ENCODE peak calls at places on chromosomes 7 and 10, in eight cellular contexts. O, E, M, W, V, B, Y and T are unnamed samples.
A peak's percentile ranks its signal among the peaks of the same experiment; 100 is the strongest.

GRCh38 chr10:7111574-7111973 is 299.3 kb downstream of the SFMBT2 start:
- DNase-seq in Y (no peak), W (no peak), O (no peak), B (peak; percentile 85), E (no peak), V (no peak), M (no peak), T (no peak)

GRCh38 chr7:158353606-158354570 is 233.7 kb downstream of the PTPRN2 start:
- DNase-seq in O (peak; percentile 19), B (no peak), E (no peak), Y (no peak), M (peak; percentile 19), W (no peak), V (peak; percentile 14), T (no peak)

GRCh38 chr10:45515630-45516029 is 141.6 kb downstream of the ALOX5 start:
- DNase-seq in V (no peak), O (no peak), W (no peak), B (no peak), E (no peak), Y (no peak), M (no peak), T (no peak)

GRCh38 chr10:2831509-2831908 is 235.8 kb upstream of the PFKP start:
- DNase-seq in V (no peak), M (no peak), Y (no peak), B (no peak), O (no peak), E (no peak), W (no peak), T (no peak)

GRCh38 chr10:52279546-52279945 is 34.5 kb upstream of the DKK1 start:
- DNase-seq in Y (no peak), V (no peak), B (no peak), O (no peak), M (no peak), W (no peak), E (no peak), T (no peak)

GRCh38 chr7:72345208-72345727 is 66.9 kb downstream of the CALN1 start:
- DNase-seq in M (no peak), V (no peak), B (no peak), Y (no peak), W (no peak), O (no peak), E (no peak), T (no peak)

GRCh38 chr7:80858141-80858903 is 60.5 kb downstream of the SEMA3C start:
- DNase-seq in W (no peak), Y (no peak), O (no peak), E (no peak), B (peak; percentile 74), V (no peak), M (no peak), T (no peak)

GRCh38 chr7:90692396-90692795 is 96.3 kb downstream of the CDK14 start:
- DNase-seq in V (no peak), O (no peak), Y (no peak), M (no peak), E (no peak), B (peak; percentile 63), W (no peak), T (no peak)

GRCh38 chr7:93569189-93569588 is 5.3 kb downstream of the CALCR start:
- DNase-seq in E (no peak), O (no peak), M (no peak), W (no peak), V (no peak), B (no peak), Y (no peak), T (no peak)

GRCh38 chr7:151680810-151681209 is 161.1 kb upstream of the RHEB start:
- DNase-seq in M (no peak), O (peak; percentile 43), B (peak; percentile 74), W (no peak), E (no peak), V (peak; percentile 84), Y (peak; percentile 46), T (no peak)

GRCh38 chr7:595621-596010 is 76.0 kb upstream of the PDGFA start:
- DNase-seq in E (peak; percentile 4), Y (no peak), B (no peak), W (no peak), M (no peak), O (no peak), V (no peak), T (peak; percentile 41)

GRCh38 chr10:81018898-81019890 is 481.5 kb downstream of the SH2D4B start:
- DNase-seq in B (peak; percentile 19), O (no peak), E (no peak), V (no peak), Y (no peak), M (no peak), W (peak; percentile 20), T (no peak)

GRCh38 chr10:21403256-21404015 is 122.0 kb downstream of the SKIDA1 start:
- DNase-seq in O (no peak), M (no peak), W (no peak), Y (no peak), B (no peak), E (no peak), V (no peak), T (no peak)

GRCh38 chr10:97411411-97411810 is 10.3 kb upstream of the RRP12 start:
- DNase-seq in W (no peak), Y (no peak), O (no peak), V (no peak), B (peak; percentile 37), E (no peak), M (no peak), T (no peak)

DNA sequence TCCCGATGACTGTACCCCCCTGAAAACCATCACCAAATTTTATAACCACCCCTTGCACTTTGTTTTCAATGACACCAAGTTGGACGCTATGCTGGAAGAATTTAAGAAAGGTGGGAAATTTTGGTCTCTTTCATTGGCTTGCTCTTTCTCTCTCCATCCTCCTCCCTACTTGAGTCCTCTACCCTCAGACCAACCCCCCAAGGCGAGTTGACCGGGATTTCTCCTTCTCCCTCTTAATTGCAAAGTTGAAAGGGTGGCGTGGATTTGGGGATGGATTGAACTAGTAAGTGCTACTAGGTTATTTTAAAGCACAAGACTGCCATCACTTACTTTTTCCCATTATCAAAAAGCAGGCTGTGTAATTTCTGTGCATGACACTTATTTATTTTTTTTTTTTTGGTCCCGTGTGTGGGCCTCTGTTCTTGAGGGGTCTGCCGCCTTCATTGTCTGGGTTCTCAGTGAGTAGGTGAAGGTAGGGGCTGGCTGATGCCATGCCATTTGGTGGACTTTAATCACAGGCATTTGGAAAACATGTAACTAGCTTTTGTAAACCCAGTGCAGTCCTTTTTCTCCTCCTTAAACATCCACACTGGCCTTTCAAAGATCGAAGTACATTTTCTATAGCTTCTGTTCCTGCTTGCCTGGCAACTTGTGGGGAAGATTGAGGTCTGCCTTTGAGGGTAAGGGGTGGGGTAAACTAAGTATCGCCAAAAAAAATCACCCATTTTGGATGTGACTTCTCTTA is 2.1 kb downstream of the CNNM2 start:
- DNase-seq in O (no peak), B (no peak), Y (no peak), M (no peak), V (no peak), W (no peak), E (no peak), T (no peak)
- TF ChIP-seq POLR2A in O (no peak), B (no peak), Y (no peak), M (no peak), V (no peak), W (no peak), E (no peak), T (no peak)

GRCh38 chr7:131105294-131105802 is 222.3 kb upstream of the MKLN1 start:
- DNase-seq in B (peak; percentile 11), O (no peak), E (no peak), Y (peak; percentile 20), W (no peak), M (peak; percentile 52), V (peak; percentile 77), T (no peak)

GRCh38 chr7:131106681-131107342 is 220.9 kb upstream of the MKLN1 start:
- DNase-seq in M (peak; percentile 44), W (no peak), V (peak; percentile 74), E (peak; percentile 65), Y (peak; percentile 33), B (no peak), O (peak; percentile 66), T (peak; percentile 63)

GRCh38 chr7:131107343-131108211 is 220.1 kb upstream of the MKLN1 start:
- DNase-seq in B (peak; percentile 83), V (peak; percentile 91), O (peak; percentile 78), E (peak; percentile 76), Y (peak; percentile 56), M (peak; percentile 92), W (peak; percentile 80), T (peak; percentile 72)

GRCh38 chr7:131104611-131105293 is 222.9 kb upstream of the MKLN1 start:
- DNase-seq in W (no peak), Y (no peak), M (no peak), E (no peak), O (no peak), V (no peak), B (peak; percentile 28), T (no peak)

DNA sequence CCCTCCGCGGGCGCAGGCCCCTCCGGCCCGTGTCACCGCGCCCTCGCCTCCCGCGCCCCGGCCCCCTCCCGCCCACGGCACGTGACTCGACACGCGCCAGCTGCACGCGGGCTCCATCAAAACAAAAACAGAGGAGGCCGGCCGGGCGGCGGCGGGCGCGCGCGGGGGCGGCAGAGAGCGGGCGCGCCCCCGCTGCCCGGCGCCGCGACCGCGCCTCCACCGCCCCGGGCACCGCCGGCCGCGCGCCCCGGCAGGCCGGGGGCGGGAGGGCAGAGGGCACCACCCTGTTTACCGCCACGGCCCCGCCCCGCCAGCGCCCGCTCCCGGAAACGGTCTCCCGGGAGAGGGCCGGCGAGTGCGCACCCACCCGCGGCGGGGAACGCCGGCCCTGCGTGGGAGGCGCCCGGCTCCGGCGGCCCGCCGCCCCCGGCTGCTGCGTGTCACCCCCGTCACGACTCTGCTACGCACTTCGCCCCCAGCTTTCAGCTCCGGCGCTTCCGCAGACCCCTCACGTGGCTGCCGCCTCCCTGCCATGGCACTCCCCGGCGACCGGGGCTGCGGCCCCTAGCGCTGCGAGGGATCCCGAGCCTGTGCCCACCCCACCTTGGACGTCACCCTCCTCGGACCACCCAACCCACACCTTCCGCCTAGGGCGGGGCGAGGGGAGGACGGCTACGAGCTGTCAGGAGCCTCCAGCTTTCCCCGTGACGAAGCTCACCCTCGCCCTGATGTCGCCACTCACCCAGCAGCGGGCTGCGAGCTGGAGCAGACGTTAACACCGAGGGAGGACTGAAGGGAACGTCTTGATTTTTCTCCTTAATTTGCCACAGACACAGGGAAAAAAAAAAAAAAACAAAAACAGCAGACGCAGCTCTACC is 221.6 kb upstream of the MKLN1 start:
- DNase-seq in E (peak; percentile 84), Y (peak; percentile 76), W (peak; percentile 67), B (peak; percentile 70), M (peak; percentile 86), V (peak; percentile 91), O (peak; percentile 87), T (peak; percentile 92)
- TF ChIP-seq POLR2A in E (peak; percentile 68), Y (peak; percentile 85), W (no peak), B (peak; percentile 96), M (peak; percentile 93), V (peak; percentile 50), O (peak; percentile 84), T (peak; percentile 89)

DNA sequence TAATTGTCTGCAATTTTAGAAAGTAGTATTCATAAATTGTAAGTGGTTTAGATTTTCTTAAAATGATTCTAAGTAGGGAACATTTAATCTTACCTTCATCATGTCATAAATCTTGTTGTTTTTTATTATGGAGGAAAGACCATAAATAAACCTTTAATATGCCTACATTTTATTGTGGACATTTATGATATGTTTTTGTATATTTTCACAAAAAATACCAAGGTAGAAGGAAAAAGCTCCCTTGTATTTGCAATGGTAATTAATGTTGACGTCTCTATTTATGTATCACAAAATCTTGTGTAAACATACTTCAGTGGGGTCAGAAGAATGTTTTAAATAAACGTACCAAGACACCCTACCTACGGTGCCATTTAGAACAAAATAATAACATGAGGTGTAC is 155.7 kb upstream of the FAM171A1 start:
- DNase-seq in W (no peak), E (no peak), O (no peak), B (no peak), M (no peak), Y (no peak), V (no peak), T (no peak)
- TF ChIP-seq POLR2A in W (no peak), E (no peak), O (no peak), B (no peak), M (no peak), Y (no peak), V (no peak), T (no peak)

GRCh38 chr10:95756796-95757657 is 1.1 kb downstream of the ENTPD1 start:
- DNase-seq in O (no peak), W (no peak), B (no peak), M (no peak), V (no peak), E (no peak), Y (no peak), T (no peak)
- TF ChIP-seq POLR2A in O (no peak), W (no peak), B (no peak), M (no peak), V (no peak), E (no peak), Y (no peak), T (no peak)